ENCODE peak calls at places on chromosomes 3 and 15, in six cellular contexts. One of them, this sample, is unnamed.

GRCh38 chr3:59245879-59246501 is 196.2 kb upstream of the CFAP20DC start:
- DNase-seq in GM23338: no peak
- DNase-seq in breast epithelium: no peak
- DNase-seq in SK-N-SH: no peak
- DNase-seq in transverse colon: no peak
- DNase-seq in HCT116: no peak
- DNase-seq in this sample: no peak

GRCh38 chr3:39811561-39811960 is 2.2 kb downstream of the MYRIP start:
- DNase-seq in GM23338: no peak
- DNase-seq in breast epithelium: no peak
- DNase-seq in SK-N-SH: no peak
- DNase-seq in transverse colon: no peak
- DNase-seq in HCT116: no peak
- DNase-seq in this sample: no peak

GRCh38 chr3:143578810-143579425 is 269.4 kb downstream of the SLC9A9 start:
- DNase-seq in GM23338: no peak
- DNase-seq in breast epithelium: no peak
- DNase-seq in SK-N-SH: no peak
- DNase-seq in transverse colon: no peak
- DNase-seq in HCT116: no peak
- DNase-seq in this sample: no peak

GRCh38 chr3:71690222-71690821 is 34.9 kb downstream of the EIF4E3 start:
- DNase-seq in GM23338: peak
- DNase-seq in breast epithelium: peak
- DNase-seq in SK-N-SH: no peak
- DNase-seq in transverse colon: no peak
- DNase-seq in HCT116: no peak
- DNase-seq in this sample: no peak

GRCh38 chr15:64052925-64053491 is 6.7 kb upstream of the DAPK2 start:
- DNase-seq in GM23338: no peak
- DNase-seq in breast epithelium: no peak
- DNase-seq in SK-N-SH: no peak
- DNase-seq in transverse colon: no peak
- DNase-seq in HCT116: no peak
- DNase-seq in this sample: no peak

GRCh38 chr15:67515090-67515489 is 5.8 kb upstream of the C15orf61 start:
- DNase-seq in GM23338: no peak
- DNase-seq in breast epithelium: no peak
- DNase-seq in SK-N-SH: no peak
- DNase-seq in transverse colon: no peak
- DNase-seq in HCT116: no peak
- DNase-seq in this sample: no peak

GRCh38 chr15:28112101-28112760 is 13.1 kb upstream of the OCA2 start:
- DNase-seq in GM23338: no peak
- DNase-seq in breast epithelium: no peak
- DNase-seq in SK-N-SH: no peak
- DNase-seq in transverse colon: no peak
- DNase-seq in HCT116: no peak
- DNase-seq in this sample: peak

GRCh38 chr3:106332135-106332534 is 463.3 kb upstream of the CBLB start:
- DNase-seq in GM23338: no peak
- DNase-seq in breast epithelium: no peak
- DNase-seq in SK-N-SH: no peak
- DNase-seq in transverse colon: no peak
- DNase-seq in HCT116: no peak
- DNase-seq in this sample: no peak

GRCh38 chr3:172591876-172592771 is 68.9 kb upstream of the TNFSF10 start:
- DNase-seq in GM23338: no peak
- DNase-seq in breast epithelium: no peak
- DNase-seq in SK-N-SH: no peak
- DNase-seq in transverse colon: peak
- DNase-seq in HCT116: no peak
- DNase-seq in this sample: no peak

GRCh38 chr15:77515613-77516012 is 94.9 kb downstream of the HMG20A start:
- DNase-seq in GM23338: no peak
- DNase-seq in breast epithelium: no peak
- DNase-seq in SK-N-SH: no peak
- DNase-seq in transverse colon: no peak
- DNase-seq in HCT116: no peak
- DNase-seq in this sample: peak

GRCh38 chr3:104360038-104360437 is 1006.7 kb upstream of the ALCAM start:
- DNase-seq in GM23338: no peak
- DNase-seq in breast epithelium: no peak
- DNase-seq in SK-N-SH: no peak
- DNase-seq in transverse colon: no peak
- DNase-seq in HCT116: no peak
- DNase-seq in this sample: no peak

GRCh38 chr3:182241777-182242556 is 530.2 kb downstream of the SOX2 start:
- DNase-seq in GM23338: no peak
- DNase-seq in breast epithelium: no peak
- DNase-seq in SK-N-SH: peak
- DNase-seq in transverse colon: no peak
- DNase-seq in HCT116: no peak
- DNase-seq in this sample: no peak

GRCh38 chr15:97652041-97652440 is 308.5 kb upstream of the ARRDC4 start:
- DNase-seq in GM23338: no peak
- DNase-seq in breast epithelium: no peak
- DNase-seq in SK-N-SH: no peak
- DNase-seq in transverse colon: no peak
- DNase-seq in HCT116: no peak
- DNase-seq in this sample: no peak

GRCh38 chr3:127427169-127427655 is 139.4 kb upstream of the PRR20G start:
- DNase-seq in GM23338: no peak
- DNase-seq in breast epithelium: no peak
- DNase-seq in SK-N-SH: no peak
- DNase-seq in transverse colon: no peak
- DNase-seq in HCT116: no peak
- DNase-seq in this sample: peak
- TF ChIP-seq CTCF in GM23338: no peak
- TF ChIP-seq CTCF in breast epithelium: no peak
- TF ChIP-seq CTCF in SK-N-SH: no peak
- TF ChIP-seq CTCF in transverse colon: no peak
- TF ChIP-seq CTCF in HCT116: no peak
- TF ChIP-seq CTCF in this sample: no peak

GRCh38 chr3:157102098-157102497 is 57.8 kb downstream of the CCNL1 start:
- DNase-seq in GM23338: no peak
- DNase-seq in breast epithelium: no peak
- DNase-seq in SK-N-SH: no peak
- DNase-seq in transverse colon: no peak
- DNase-seq in HCT116: no peak
- DNase-seq in this sample: no peak

GRCh38 chr3:157103860-157104259 is 56.1 kb downstream of the CCNL1 start:
- DNase-seq in GM23338: no peak
- DNase-seq in breast epithelium: no peak
- DNase-seq in SK-N-SH: no peak
- DNase-seq in transverse colon: no peak
- DNase-seq in HCT116: no peak
- DNase-seq in this sample: no peak

GRCh38 chr3:157101470-157101869 is 58.5 kb downstream of the CCNL1 start:
- DNase-seq in GM23338: no peak
- DNase-seq in breast epithelium: no peak
- DNase-seq in SK-N-SH: no peak
- DNase-seq in transverse colon: no peak
- DNase-seq in HCT116: no peak
- DNase-seq in this sample: no peak

GRCh38 chr3:157104521-157104920 is 55.4 kb downstream of the CCNL1 start:
- DNase-seq in GM23338: no peak
- DNase-seq in breast epithelium: no peak
- DNase-seq in SK-N-SH: no peak
- DNase-seq in transverse colon: no peak
- DNase-seq in HCT116: no peak
- DNase-seq in this sample: no peak

GRCh38 chr3:157103280-157103679 is 56.7 kb downstream of the CCNL1 start:
- DNase-seq in GM23338: no peak
- DNase-seq in breast epithelium: no peak
- DNase-seq in SK-N-SH: no peak
- DNase-seq in transverse colon: no peak
- DNase-seq in HCT116: no peak
- DNase-seq in this sample: no peak
- TF ChIP-seq POLR2AphosphoS5 in GM23338: no peak
- TF ChIP-seq POLR2AphosphoS5 in breast epithelium: no peak
- TF ChIP-seq POLR2AphosphoS5 in SK-N-SH: no peak
- TF ChIP-seq POLR2AphosphoS5 in transverse colon: no peak
- TF ChIP-seq POLR2AphosphoS5 in HCT116: no peak
- TF ChIP-seq POLR2AphosphoS5 in this sample: no peak

GRCh38 chr3:171548918-171549317 is 88.7 kb upstream of the TNIK start:
- DNase-seq in GM23338: no peak
- DNase-seq in breast epithelium: no peak
- DNase-seq in SK-N-SH: no peak
- DNase-seq in transverse colon: no peak
- DNase-seq in HCT116: no peak
- DNase-seq in this sample: no peak

GRCh38 chr3:171542976-171543375 is 82.8 kb upstream of the TNIK start:
- DNase-seq in GM23338: peak
- DNase-seq in breast epithelium: no peak
- DNase-seq in SK-N-SH: no peak
- DNase-seq in transverse colon: no peak
- DNase-seq in HCT116: no peak
- DNase-seq in this sample: no peak

GRCh38 chr3:171541647-171542046 is 81.4 kb upstream of the TNIK start:
- DNase-seq in GM23338: no peak
- DNase-seq in breast epithelium: no peak
- DNase-seq in SK-N-SH: no peak
- DNase-seq in transverse colon: no peak
- DNase-seq in HCT116: no peak
- DNase-seq in this sample: no peak

GRCh38 chr3:171541181-171541580 is 81.0 kb upstream of the TNIK start:
- DNase-seq in GM23338: no peak
- DNase-seq in breast epithelium: no peak
- DNase-seq in SK-N-SH: no peak
- DNase-seq in transverse colon: no peak
- DNase-seq in HCT116: no peak
- DNase-seq in this sample: no peak

GRCh38 chr3:171543759-171544284 is 83.6 kb upstream of the TNIK start:
- DNase-seq in GM23338: peak
- DNase-seq in breast epithelium: no peak
- DNase-seq in SK-N-SH: no peak
- DNase-seq in transverse colon: no peak
- DNase-seq in HCT116: no peak
- DNase-seq in this sample: no peak
- TF ChIP-seq CTCF in GM23338: no peak
- TF ChIP-seq CTCF in breast epithelium: no peak
- TF ChIP-seq CTCF in SK-N-SH: no peak
- TF ChIP-seq CTCF in transverse colon: no peak
- TF ChIP-seq CTCF in HCT116: no peak
- TF ChIP-seq CTCF in this sample: no peak

DNA sequence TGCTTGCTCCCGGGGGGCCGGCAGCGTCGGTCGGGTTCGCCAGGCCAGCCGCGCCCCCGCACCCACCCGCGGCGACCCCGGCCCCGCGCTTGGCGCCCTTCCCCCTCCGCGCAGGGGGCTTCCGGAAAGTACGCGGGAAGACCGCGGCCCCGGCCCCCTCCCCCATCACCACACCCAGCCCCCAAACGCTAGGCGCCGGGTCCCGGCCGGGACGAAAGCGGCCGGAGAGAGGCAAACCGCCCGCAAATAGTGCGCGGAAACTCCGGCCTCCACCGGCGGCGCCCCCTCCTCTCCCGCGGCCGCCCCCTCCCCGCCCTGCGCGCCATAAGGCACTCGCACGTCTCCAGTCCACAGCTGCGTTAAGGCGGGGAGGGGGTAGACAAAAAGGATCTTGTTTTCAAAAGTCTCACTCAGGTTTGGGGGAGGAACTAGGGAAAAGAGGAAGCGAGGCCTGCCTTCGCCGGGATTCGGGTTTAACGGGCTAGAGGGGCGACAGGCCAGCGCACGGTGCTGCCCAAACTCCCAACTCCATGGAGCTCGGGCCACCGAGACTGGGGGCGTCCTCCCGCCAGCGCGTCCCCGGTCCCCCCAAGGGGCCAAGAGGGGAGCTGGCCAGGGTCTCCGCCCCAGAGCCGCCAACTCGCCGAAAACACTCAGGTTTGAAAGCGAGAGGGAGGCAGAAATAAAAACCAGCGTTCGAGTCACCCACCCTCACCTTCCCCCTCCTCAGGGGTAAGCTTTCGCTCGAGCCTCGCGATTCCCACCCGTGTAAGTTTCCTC is 1.8 kb downstream of the ANP32A start:
- DNase-seq in GM23338: peak
- DNase-seq in breast epithelium: peak
- DNase-seq in SK-N-SH: peak
- DNase-seq in transverse colon: peak
- DNase-seq in HCT116: no peak
- DNase-seq in this sample: peak
- TF ChIP-seq POLR2AphosphoS5 in GM23338: no peak
- TF ChIP-seq POLR2AphosphoS5 in breast epithelium: peak
- TF ChIP-seq POLR2AphosphoS5 in SK-N-SH: no peak
- TF ChIP-seq POLR2AphosphoS5 in transverse colon: no peak
- TF ChIP-seq POLR2AphosphoS5 in HCT116: no peak
- TF ChIP-seq POLR2AphosphoS5 in this sample: no peak

DNA sequence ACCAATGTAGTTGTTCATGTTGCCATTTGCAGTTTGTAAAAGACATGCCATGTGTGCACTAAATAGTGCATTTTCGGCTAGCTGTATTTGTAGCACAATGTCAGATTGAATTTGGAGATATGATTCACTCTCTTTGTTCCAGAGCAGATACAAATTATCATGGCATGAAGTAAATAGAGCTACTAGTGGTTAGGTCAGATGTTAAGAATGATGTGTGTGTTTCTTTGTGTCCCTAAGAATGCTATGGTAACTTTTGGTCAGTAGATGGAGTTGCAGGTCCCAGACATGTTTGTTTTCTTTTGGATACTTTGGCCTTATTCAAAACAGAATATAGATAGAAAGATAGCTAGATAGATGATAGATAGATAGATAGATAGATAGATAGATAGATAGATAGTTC is 595.8 kb downstream of the NLGN1 start:
- DNase-seq in GM23338: peak
- DNase-seq in breast epithelium: no peak
- DNase-seq in SK-N-SH: peak
- DNase-seq in transverse colon: no peak
- DNase-seq in HCT116: peak
- DNase-seq in this sample: no peak
- TF ChIP-seq CTCF in GM23338: peak
- TF ChIP-seq CTCF in breast epithelium: no peak
- TF ChIP-seq CTCF in SK-N-SH: peak
- TF ChIP-seq CTCF in transverse colon: no peak
- TF ChIP-seq CTCF in HCT116: peak
- TF ChIP-seq CTCF in this sample: no peak

This sample was measured in suprapubic skin.